ENCODE peak calls at places on chromosomes 7 and 10, in five cellular contexts. N is GM06990, E is ovary, R is RWPE2, D is GM10248. B is an unnamed sample.

GRCh38 chr10:133379801-133380666 is 972 bp downstream of the PAOX start:
- DNase-seq in N (no peak), E (no peak), R (no peak), D (no peak), B (peak; percentile 41)

GRCh38 chr10:69662901-69663300 is 32.9 kb downstream of the FAM241B start:
- DNase-seq in N (no peak), E (no peak), R (no peak), D (no peak), B (no peak)

GRCh38 chr10:120979435-120980315 is 128.5 kb downstream of the WDR11 start:
- DNase-seq in E (peak; percentile 28), N (peak; percentile 21), R (no peak), D (no peak), B (peak; percentile 53)

GRCh38 chr7:124550036-124550435 is 215.6 kb downstream of the GPR37 start:
- DNase-seq in E (no peak), N (no peak), R (no peak), D (no peak), B (no peak)

GRCh38 chr7:71613316-71613715 is 481.4 kb downstream of the GALNT17 start:
- DNase-seq in E (no peak), D (no peak), N (no peak), R (no peak), B (no peak)

GRCh38 chr10:235921-236320 is 100.7 kb downstream of the ZMYND11 start:
- DNase-seq in N (no peak), R (no peak), E (no peak), D (no peak), B (no peak)

GRCh38 chr7:130133029-130133774 is 62.9 kb downstream of the KLHDC10 start:
- DNase-seq in N (no peak), R (no peak), E (no peak), D (no peak), B (no peak)

GRCh38 chr10:60937784-60938654 is 6.0 kb downstream of the RHOBTB1 start:
- DNase-seq in R (no peak), D (no peak), N (no peak), E (no peak), B (no peak)

GRCh38 chr10:114043532-114044250 is at the start of gene ADRB1:
- DNase-seq in N (peak; percentile 86), R (peak; percentile 88), E (no peak), D (peak; percentile 81), B (peak; percentile 87)

GRCh38 chr7:77674878-77675277 is 21.4 kb upstream of the RSBN1L start:
- DNase-seq in R (peak; percentile 78), D (no peak), N (no peak), E (no peak), B (peak; percentile 77)

GRCh38 chr10:60186315-60187071 is 203.2 kb downstream of the ANK3 start:
- DNase-seq in E (no peak), R (no peak), N (no peak), D (no peak), B (peak; percentile 74)

GRCh38 chr10:21627331-21627730 is 93.3 kb downstream of the MLLT10 start:
- DNase-seq in N (no peak), D (no peak), R (no peak), E (no peak), B (no peak)

GRCh38 chr10:33893502-33893901 is 559.0 kb upstream of the NRP1 start:
- DNase-seq in D (no peak), N (no peak), E (no peak), R (no peak), B (no peak)

GRCh38 chr7:106073701-106074100 is 38.4 kb downstream of the SYPL1 start:
- DNase-seq in R (no peak), D (no peak), E (no peak), N (no peak), B (no peak)
- TF ChIP-seq CTCF in R (no peak), D (no peak), E (no peak), N (no peak), B (no peak)

DNA sequence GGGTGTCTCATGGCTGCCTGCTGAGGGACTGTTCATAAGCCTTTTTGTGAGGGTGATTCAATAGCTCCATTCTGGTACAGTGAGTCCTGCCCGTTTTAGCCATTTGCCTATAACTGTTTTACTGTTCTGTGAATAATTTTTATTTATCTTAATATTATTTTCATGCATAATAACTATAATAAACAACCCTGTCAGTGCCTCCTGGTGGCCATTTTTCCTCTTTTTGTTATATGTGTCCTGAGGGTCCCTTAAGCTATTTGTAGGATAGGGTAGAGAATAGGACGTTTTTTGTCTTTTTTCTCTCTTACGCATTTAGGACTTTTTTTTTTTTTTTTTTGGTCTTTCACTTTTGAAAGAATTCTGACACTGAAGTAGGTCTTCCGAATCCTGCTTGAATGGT is 2.9 kb downstream of the C1QL3 start:
- DNase-seq in R (no peak), D (no peak), E (no peak), N (no peak), B (no peak)
- TF ChIP-seq CTCF in R (no peak), D (peak; percentile 19), E (no peak), N (peak; percentile 34), B (no peak)

GRCh38 chr10:88730864-88731263 is 24.8 kb downstream of the LIPK start:
- DNase-seq in E (no peak), D (no peak), R (no peak), N (no peak), B (no peak)

GRCh38 chr10:88733215-88733614 is 26.6 kb upstream of the LIPN start:
- DNase-seq in R (no peak), D (peak; percentile 17), E (no peak), N (no peak), B (no peak)

GRCh38 chr10:88731296-88731695 is 25.2 kb downstream of the LIPK start:
- DNase-seq in D (no peak), E (no peak), R (no peak), N (no peak), B (no peak)

GRCh38 chr10:88725798-88726197 is 19.7 kb downstream of the LIPK start:
- DNase-seq in N (no peak), E (no peak), D (peak; percentile 25), R (no peak), B (no peak)

GRCh38 chr10:88728107-88728763 is 22.2 kb downstream of the LIPK start:
- DNase-seq in E (peak; percentile 17), R (no peak), N (peak; percentile 27), D (no peak), B (peak; percentile 46)
- TF ChIP-seq CTCF in E (no peak), R (no peak), N (peak; percentile 60), D (no peak), B (no peak)

DNA sequence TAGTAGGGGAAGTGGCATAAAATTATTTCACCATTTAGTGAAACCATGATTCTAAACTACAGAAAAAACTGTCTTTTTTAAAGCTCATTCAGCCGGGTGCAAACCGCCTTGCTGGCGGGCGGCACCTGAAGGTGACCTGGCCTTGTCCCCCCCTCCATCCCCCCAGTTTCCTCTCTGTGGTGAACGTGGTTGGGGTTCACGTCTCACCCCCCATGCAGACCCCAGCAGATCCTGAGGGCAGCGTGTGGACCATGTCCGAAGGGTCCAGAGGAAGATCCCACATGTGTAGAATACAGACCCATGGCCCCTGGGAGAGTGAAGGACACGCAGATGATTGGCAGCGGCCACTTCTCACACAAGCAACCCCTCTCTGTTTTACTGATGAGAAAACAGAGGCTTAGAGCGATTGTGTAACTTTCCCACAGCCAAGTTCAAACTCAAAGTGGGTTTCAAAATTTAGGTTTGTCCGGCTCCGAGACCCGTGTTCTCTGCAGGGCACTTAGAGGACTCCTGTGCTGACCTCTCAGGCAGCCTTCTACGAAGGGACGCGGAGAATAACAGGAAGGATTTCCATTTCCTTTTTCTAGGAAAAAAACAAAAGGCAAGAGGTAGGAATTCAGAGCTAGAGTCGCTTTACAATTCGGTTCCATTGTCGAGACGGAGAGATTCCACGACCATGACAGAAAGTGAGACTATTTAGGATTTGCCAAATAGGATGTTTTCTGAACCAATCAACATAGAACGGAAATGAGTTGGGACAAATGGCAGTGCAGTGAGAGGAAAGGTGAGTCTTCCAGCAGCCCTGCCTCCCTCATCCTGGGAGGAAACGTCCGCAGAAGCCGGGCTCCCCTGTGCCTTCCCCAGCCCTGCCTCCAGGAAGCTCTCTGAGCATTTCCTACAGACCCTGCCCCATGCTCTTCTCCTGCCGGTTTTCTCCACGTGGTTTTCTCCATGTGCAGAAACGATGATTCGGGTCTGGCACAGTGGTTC is 67.6 kb upstream of the PITRM1 start:
- DNase-seq in N (no peak), R (no peak), E (no peak), D (no peak), B (no peak)
- TF ChIP-seq CTCF in N (no peak), R (peak; percentile 62), E (peak; percentile 0), D (no peak), B (no peak)

DNA sequence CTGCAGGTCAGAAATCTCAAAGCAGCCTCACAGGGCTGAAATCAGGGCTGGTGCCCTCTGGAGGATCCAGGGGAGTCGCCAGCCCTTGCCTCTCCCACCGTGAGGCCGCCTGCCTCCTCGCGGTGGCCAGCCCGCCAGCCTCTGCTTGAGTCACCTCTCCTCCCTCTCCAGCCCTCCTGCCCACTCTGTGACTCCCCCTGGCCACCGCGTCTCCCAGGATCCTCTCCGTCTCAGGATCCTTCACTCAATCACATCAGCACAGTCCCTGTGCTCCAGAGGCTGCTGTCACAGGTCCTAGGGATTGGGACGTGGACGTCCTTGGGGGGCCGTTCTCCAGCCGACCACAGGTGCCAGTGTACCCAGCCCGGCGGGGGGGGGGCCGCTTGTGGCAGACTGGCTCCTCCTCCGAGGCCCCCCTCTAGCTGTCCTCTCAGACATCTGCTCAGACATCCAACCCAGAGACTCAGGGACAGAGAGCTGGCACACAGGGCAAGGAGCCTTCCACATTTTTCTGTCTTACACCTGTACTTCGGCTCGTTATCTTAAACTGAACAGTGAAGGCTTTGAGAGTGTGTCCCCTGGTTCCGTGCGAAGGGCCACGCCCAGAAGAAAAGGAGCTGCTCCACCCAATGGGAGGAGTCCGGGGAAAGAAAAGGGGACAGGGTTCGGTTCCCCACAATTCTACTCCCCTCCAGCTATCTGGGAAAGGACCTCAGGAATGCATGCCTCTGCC is 9.4 kb upstream of the PPP2R2D start:
- DNase-seq in N (no peak), E (no peak), R (no peak), D (no peak), B (no peak)
- TF ChIP-seq CTCF in N (no peak), E (no peak), R (peak; percentile 24), D (no peak), B (no peak)

GRCh38 chr7:135799881-135800280 is 51.3 kb upstream of the FAM180A start:
- DNase-seq in D (no peak), R (no peak), N (no peak), E (no peak), B (no peak)
- TF ChIP-seq CTCF in D (no peak), R (no peak), N (no peak), E (no peak), B (no peak)

DNA sequence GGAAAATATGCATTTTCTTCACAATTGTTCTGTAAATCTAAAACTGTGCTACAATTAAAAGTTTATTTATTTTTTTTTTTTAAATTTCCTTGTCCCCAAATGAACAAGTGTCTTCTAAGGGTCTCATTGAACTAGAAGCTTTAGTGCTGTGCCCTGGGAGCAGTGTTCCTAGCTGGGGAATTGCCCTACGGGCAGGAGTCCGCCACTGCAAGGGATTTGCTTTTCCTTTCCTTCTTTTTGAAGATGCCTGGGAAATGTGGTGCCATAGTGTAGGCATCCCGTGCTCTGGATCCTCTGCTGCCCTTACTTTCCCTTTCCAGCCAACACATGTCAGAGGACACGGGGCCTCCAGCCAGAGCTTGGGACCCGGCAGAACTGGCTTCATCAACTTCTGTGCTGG is 177.1 kb upstream of the CTBP2 start:
- DNase-seq in R (no peak), E (no peak), N (no peak), D (no peak), B (no peak)
- TF ChIP-seq CTCF in R (no peak), E (no peak), N (no peak), D (no peak), B (no peak)

B was measured in right lobe of liver.